ENCODE peak calls at places on chromosomes 12 and 14, in six cellular contexts. M, E, P, Q, S and T are unnamed samples.
A peak's percentile ranks its signal among the peaks of the same experiment; 100 is the strongest.

GRCh38 chr14:53538316-53538851 is 385.3 kb upstream of the DDHD1 start:
- DNase-seq in M (no peak), E (no peak), P (no peak), Q (no peak), S (peak; percentile 62), T (no peak)

GRCh38 chr14:100004392-100004791 is 60.8 kb upstream of the EVL start:
- DNase-seq in M (no peak), E (no peak), P (no peak), Q (no peak), S (no peak), T (no peak)

GRCh38 chr12:13390921-13391320 is 194.4 kb downstream of the EMP1 start:
- DNase-seq in M (peak; percentile 26), E (no peak), P (no peak), Q (no peak), S (no peak), T (no peak)

GRCh38 chr14:100333867-100334266 is 10.7 kb downstream of the SLC25A47 start:
- DNase-seq in M (no peak), E (no peak), P (peak; percentile 8), Q (no peak), S (no peak), T (no peak)

GRCh38 chr12:103821773-103822172 is 19.3 kb downstream of the NT5DC3 start:
- DNase-seq in M (no peak), E (no peak), P (no peak), Q (no peak), S (peak; percentile 40), T (no peak)

GRCh38 chr12:109757671-109758265 is 44.1 kb downstream of the FAM222A start:
- DNase-seq in M (peak; percentile 29), E (no peak), P (peak; percentile 37), Q (no peak), S (no peak), T (no peak)

GRCh38 chr12:96434107-96434506 is 33.9 kb upstream of the CDK17 start:
- DNase-seq in M (no peak), E (peak; percentile 20), P (no peak), Q (no peak), S (peak; percentile 93), T (no peak)

GRCh38 chr12:120814203-120814902 is 88.7 kb downstream of the ACADS start:
- DNase-seq in M (no peak), E (no peak), P (no peak), Q (no peak), S (no peak), T (no peak)

GRCh38 chr14:87935081-87935828 is 57.7 kb downstream of the GALC start:
- DNase-seq in M (no peak), E (no peak), P (no peak), Q (no peak), S (peak; percentile 57), T (no peak)

GRCh38 chr12:76183459-76184186 is 99.1 kb upstream of the NAP1L1 start:
- DNase-seq in M (no peak), E (peak; percentile 38), P (no peak), Q (no peak), S (peak; percentile 94), T (peak; percentile 98)

GRCh38 chr14:99871771-99872170 is 78.6 kb downstream of the EML1 start:
- DNase-seq in M (peak; percentile 47), E (no peak), P (no peak), Q (no peak), S (no peak), T (no peak)

DNA sequence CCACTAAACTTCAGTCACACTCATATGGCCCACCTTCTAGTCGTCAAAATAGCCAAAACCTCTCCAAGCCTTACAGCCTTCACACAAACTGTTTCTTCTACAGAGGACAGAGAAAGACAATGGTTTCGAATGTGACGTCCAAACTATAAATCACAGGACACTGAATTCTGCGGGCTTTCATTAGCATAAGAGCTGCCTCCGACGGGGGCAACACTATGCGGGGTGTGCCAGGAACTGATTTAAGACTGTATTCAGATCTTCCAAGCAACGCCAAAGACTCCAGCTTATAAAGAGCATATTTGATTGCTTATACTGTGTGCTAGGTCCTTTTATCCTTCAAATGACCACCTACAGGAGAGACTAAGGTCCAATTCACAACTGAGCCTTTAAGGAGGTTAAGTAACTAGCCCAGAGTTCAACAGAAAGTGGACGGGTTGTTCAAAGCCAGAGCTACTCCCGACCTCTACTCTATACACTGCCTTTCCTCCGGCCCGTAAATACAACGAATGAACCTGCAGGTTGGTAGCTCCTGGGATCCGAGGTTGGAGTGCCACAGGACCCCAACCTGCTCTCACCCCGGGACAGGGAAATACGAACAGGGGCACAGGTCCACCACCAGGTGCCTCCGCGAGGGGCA is 574 bp downstream of the L2HGDH start:
- DNase-seq in M (no peak), E (no peak), P (no peak), Q (no peak), S (no peak), T (no peak)
- TF ChIP-seq CTCF in M (peak; percentile 67), E (no peak), P (peak; percentile 51), Q (peak; percentile 68), S (peak; percentile 31), T (peak; percentile 42)

GRCh38 chr12:7588703-7589329 is 76.9 kb downstream of the APOBEC1 start:
- DNase-seq in M (peak; percentile 56), E (peak; percentile 50), P (no peak), Q (peak; percentile 18), S (peak; percentile 65), T (peak; percentile 81)
- TF ChIP-seq CTCF in M (peak; percentile 59), E (peak; percentile 27), P (peak; percentile 61), Q (peak; percentile 69), S (peak; percentile 74), T (peak; percentile 58)

GRCh38 chr14:46661728-46662127 is 10.1 kb upstream of the RPL10L start:
- DNase-seq in M (no peak), E (no peak), P (no peak), Q (no peak), S (no peak), T (peak; percentile 14)
- TF ChIP-seq CTCF in M (peak; percentile 66), E (no peak), P (no peak), Q (peak; percentile 54), S (no peak), T (no peak)

GRCh38 chr12:9132008-9132535 is 16.4 kb upstream of the A2M start:
- DNase-seq in M (no peak), E (no peak), P (no peak), Q (no peak), S (no peak), T (no peak)

GRCh38 chr12:9133243-9133938 is 17.7 kb upstream of the A2M start:
- DNase-seq in M (no peak), E (no peak), P (no peak), Q (no peak), S (no peak), T (no peak)

GRCh38 chr12:9135903-9136310 is 20.2 kb upstream of the A2M start:
- DNase-seq in M (no peak), E (no peak), P (no peak), Q (no peak), S (no peak), T (no peak)

GRCh38 chr12:9130244-9130643 is 14.5 kb upstream of the A2M start:
- DNase-seq in M (no peak), E (no peak), P (no peak), Q (no peak), S (no peak), T (no peak)

GRCh38 chr12:9134981-9135628 is 19.4 kb upstream of the A2M start:
- DNase-seq in M (peak; percentile 45), E (no peak), P (peak; percentile 64), Q (no peak), S (no peak), T (peak; percentile 16)
- TF ChIP-seq CTCF in M (peak; percentile 57), E (peak; percentile 42), P (peak; percentile 41), Q (peak; percentile 48), S (no peak), T (peak; percentile 10)

DNA sequence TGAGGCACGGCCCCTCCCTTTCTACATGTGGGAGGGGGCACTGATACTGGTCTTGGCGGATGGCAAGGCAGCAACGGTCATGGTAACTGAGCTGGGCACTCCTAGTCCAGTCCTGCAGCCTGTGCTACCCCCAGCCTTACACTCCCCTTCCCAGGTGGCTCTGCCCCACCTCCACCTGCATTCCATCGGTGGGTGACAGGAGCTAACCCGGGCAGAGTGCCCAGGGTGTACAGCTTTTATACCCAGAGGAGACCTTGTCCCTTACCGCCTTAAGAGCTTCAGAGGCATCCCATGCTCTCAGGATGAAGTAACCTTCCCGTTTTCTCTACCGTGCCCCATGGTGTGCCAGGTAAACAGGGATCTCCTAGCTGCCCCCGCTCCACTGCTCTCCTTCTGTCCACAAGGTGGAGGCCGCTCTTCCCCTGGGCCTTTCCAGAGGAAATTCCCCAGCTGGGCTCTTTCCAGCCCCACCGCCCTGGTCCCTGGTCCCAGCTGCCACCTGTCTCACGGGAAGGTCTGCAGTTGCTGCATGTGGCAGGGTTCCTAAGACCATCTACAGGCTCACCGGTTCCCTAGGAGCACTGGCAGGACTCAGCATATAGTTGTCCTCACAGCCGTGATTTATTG is 20.5 kb downstream of the BRI3BP start:
- DNase-seq in M (no peak), E (no peak), P (no peak), Q (no peak), S (no peak), T (no peak)
- TF ChIP-seq CTCF in M (peak; percentile 10), E (no peak), P (no peak), Q (no peak), S (no peak), T (no peak)

DNA sequence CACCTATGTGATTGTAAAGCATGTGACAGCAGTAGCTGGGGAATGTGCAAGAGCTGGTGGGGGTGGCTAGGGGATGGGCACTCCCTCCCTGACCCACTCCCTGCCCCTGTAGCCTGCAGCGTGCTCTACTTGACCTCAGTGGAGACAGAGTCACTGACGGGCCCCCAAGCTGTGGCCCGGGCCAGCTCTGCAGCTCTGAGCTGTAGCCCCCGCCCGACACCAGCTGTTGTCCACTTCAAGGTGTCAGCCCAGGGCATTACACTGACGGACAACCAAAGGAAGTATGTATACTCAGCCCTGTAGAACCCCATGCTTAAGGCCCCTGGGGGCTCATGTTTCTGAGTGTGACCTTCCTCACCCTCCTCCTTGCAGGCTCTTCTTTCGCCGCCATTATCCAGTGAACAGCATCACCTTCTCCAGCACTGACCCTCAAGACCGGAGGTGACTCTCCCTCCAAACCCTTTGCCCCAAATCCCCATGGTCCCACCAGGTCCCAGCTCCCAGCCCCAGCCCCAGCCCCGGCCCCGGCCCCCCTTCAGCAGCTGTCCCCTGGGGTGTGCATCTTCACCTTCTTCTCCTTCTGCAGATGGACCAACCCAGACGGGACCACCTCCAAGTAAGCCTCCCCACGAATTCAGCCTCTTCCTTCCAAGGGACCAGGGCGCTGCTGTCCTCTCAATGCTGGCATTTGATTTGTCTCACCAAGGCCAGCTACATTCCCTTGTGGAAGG is 13.3 kb downstream of the TNS2 start:
- DNase-seq in M (no peak), E (no peak), P (peak; percentile 64), Q (no peak), S (no peak), T (no peak)
- TF ChIP-seq CTCF in M (no peak), E (no peak), P (no peak), Q (no peak), S (no peak), T (no peak)